ENCODE peak calls at places on chromosomes 16 and 17, in four cellular contexts. J is dorsolateral prefrontal cortex; O is Peyer's patch; S is CD4-positive, alpha-beta T cell. W is an unnamed sample.

GRCh38 chr16:30354423-30355143 is 525 bp downstream of the CD2BP2 start:
- DNase-seq in J (no peak), O (no peak), S (no peak), W (no peak)

GRCh38 chr17:44840936-44841335 is 6.7 kb upstream of the HIGD1B start:
- DNase-seq in J (no peak), O (no peak), S (no peak), W (no peak)

GRCh38 chr16:57358527-57359095 is at the start of gene CCL22:
- DNase-seq in J (peak), O (peak), S (no peak), W (no peak)

GRCh38 chr17:12958786-12959185 is 59.0 kb downstream of the ELAC2 start:
- DNase-seq in J (no peak), O (no peak), S (no peak), W (no peak)

GRCh38 chr17:61002316-61002736 is 324.7 kb downstream of the BCAS3 start:
- DNase-seq in J (no peak), O (no peak), S (no peak), W (no peak)

GRCh38 chr17:76260220-76260619 is 4.9 kb upstream of the UBALD2 start:
- DNase-seq in J (no peak), O (no peak), S (no peak), W (no peak)

GRCh38 chr17:8371786-8372185 is 4.7 kb downstream of the KRABD2 start:
- DNase-seq in J (no peak), O (no peak), S (no peak), W (no peak)

GRCh38 chr16:79848739-79849518 is 248.4 kb upstream of the MAF start:
- DNase-seq in J (no peak), O (no peak), S (no peak), W (no peak)

GRCh38 chr17:29071303-29071702 is 28.4 kb downstream of the PIPOX start:
- DNase-seq in J (no peak), O (no peak), S (no peak), W (no peak)

GRCh38 chr16:50578147-50578546 is 30.0 kb downstream of the NKD1 start:
- DNase-seq in J (no peak), O (no peak), S (no peak), W (no peak)

GRCh38 chr16:1580956-1581355 is 30.9 kb downstream of the IFT140 start:
- DNase-seq in J (no peak), O (no peak), S (no peak), W (no peak)

GRCh38 chr17:28384281-28385036 is 13.0 kb downstream of the SARM1 start:
- DNase-seq in J (no peak), O (peak), S (peak), W (peak)

GRCh38 chr17:78172284-78173024 is 4.1 kb downstream of the SYNGR2 start:
- DNase-seq in J (no peak), O (peak), S (no peak), W (no peak)

GRCh38 chr17:48586355-48586924 is 3.6 kb downstream of the HOXB3 start:
- DNase-seq in J (no peak), O (no peak), S (no peak), W (no peak)

GRCh38 chr16:14329727-14330363 is 258.7 kb downstream of the MRTFB start:
- DNase-seq in J (no peak), O (no peak), S (no peak), W (no peak)

GRCh38 chr17:42548070-42548837 is 4.5 kb upstream of the HSD17B1 start:
- DNase-seq in J (no peak), O (peak), S (peak), W (no peak)

GRCh38 chr17:69672924-69673323 is 258.4 kb downstream of the MAP2K6 start:
- DNase-seq in J (no peak), O (no peak), S (no peak), W (no peak)

GRCh38 chr16:30904114-30904780 is 7.8 kb downstream of the CTF1 start:
- DNase-seq in J (no peak), O (no peak), S (no peak), W (no peak)

GRCh38 chr17:66335797-66336196 is 33.4 kb downstream of the PRKCA start:
- DNase-seq in J (no peak), O (no peak), S (no peak), W (no peak)

GRCh38 chr17:45791935-45792334 is 7.8 kb downstream of the CRHR1 start:
- DNase-seq in J (no peak), O (no peak), S (no peak), W (no peak)

GRCh38 chr17:37239690-37240344 is 136.0 kb upstream of the C17orf78 start:
- DNase-seq in J (no peak), O (no peak), S (no peak), W (no peak)

GRCh38 chr16:11781773-11782172 is 15.3 kb downstream of the ZC3H7A start:
- DNase-seq in J (peak), O (no peak), S (no peak), W (no peak)

GRCh38 chr17:19769946-19770652 is 22.0 kb upstream of the ALDH3A1 start:
- DNase-seq in J (no peak), O (no peak), S (no peak), W (no peak)

GRCh38 chr16:53090591-53091507 is 36.1 kb downstream of the CHD9 start:
- DNase-seq in J (peak), O (peak), S (no peak), W (no peak)

GRCh38 chr17:7475764-7476422 is 3.5 kb downstream of the ZBTB4 start:
- DNase-seq in J (no peak), O (no peak), S (no peak), W (no peak)

GRCh38 chr17:45143101-45143670 is 5.1 kb upstream of the HEXIM1 start:
- DNase-seq in J (no peak), O (no peak), S (no peak), W (no peak)

DNA sequence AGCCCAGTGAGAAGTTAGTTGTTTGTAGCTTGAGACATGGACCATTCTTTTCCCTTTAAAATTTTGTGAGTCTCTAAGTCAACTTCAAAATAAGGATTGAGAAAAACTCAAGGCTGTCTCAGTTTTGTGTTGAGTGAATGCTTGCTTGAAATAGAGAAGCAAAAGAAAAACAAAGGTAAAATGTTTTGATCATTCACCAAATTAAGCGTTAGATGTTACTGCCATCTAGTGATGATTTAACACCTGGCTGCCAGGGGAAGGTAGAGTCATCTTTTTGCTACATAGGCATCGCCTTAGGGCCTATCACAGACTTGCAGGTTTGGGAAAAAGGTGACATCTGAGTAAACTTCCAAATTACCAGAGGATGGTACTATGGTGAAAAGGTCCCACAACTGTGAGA is 74.4 kb downstream of the PCTP start:
- DNase-seq in J (no peak), O (no peak), S (no peak), W (no peak)
- TF ChIP-seq CTCF in J (no peak), O (no peak), S (no peak), W (peak)

GRCh38 chr16:48035142-48035541 is 120.7 kb downstream of the ABCC12 start:
- DNase-seq in J (no peak), O (no peak), S (no peak), W (no peak)

GRCh38 chr16:48025359-48025758 is 130.4 kb downstream of the ABCC12 start:
- DNase-seq in J (no peak), O (no peak), S (no peak), W (no peak)

GRCh38 chr16:48024042-48024441 is 131.8 kb downstream of the ABCC12 start:
- DNase-seq in J (no peak), O (no peak), S (no peak), W (no peak)

GRCh38 chr16:48030926-48031325 is 124.9 kb downstream of the ABCC12 start:
- DNase-seq in J (no peak), O (no peak), S (no peak), W (no peak)

DNA sequence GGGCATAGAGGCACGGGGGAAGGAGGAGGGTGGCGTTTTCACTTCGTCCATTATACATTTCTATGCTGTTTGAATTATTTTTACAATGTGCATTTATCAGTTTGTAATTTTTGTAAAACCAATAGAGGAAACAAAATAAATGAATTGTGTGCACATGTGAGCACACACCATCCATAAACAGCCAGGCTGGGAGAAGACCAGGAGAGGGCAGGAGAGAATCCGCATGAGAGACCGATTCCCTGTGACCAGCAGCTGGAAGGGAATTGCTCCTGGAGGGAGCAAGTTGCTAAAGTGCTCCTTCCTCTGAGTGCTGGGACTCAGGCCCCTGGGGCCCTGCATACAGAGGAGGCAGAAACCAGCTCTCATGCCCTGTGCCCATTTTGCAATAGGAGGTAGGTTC is 126.0 kb downstream of the ABCC12 start:
- DNase-seq in J (no peak), O (no peak), S (no peak), W (no peak)
- TF ChIP-seq CTCF in J (no peak), O (no peak), S (no peak), W (no peak)

DNA sequence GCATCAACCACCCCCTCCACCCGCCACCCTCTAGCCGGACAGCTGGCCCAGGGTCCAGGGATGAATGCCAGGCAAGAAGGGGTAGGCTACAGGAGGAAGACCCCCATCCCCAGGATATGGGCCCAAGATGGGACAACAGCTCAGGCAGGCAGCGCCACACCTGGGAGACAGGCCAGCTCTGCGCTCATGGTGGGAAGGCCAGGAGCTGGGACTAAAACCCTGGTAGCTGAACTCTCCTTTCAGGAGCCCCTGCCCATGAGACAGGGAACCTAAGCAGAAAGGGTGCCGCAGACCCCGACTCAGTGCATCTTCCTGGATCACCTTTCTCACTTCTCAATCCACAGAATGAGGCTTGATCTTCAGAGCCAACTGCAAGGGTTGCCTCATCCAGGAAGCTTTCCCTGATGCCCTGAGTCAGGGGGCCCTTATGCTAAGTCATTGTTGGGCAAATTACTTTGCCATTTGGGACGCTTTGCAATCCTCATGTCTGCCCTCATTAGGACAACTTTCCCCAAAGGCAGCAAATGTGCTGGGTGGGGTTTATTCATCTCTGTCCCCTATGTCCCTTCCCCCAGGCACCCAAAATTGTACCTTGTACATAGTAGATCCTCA is 9.0 kb downstream of the ZDHHC1 start:
- DNase-seq in J (no peak), O (no peak), S (no peak), W (no peak)
- TF ChIP-seq CTCF in J (no peak), O (no peak), S (no peak), W (no peak)

GRCh38 chr17:58995247-58995940 is 111.3 kb downstream of the TRIM37 start:
- DNase-seq in J (no peak), O (no peak), S (no peak), W (no peak)

GRCh38 chr17:58998871-58999270 is 107.8 kb downstream of the TRIM37 start:
- DNase-seq in J (no peak), O (no peak), S (no peak), W (no peak)

GRCh38 chr17:59000022-59000421 is 106.7 kb downstream of the TRIM37 start:
- DNase-seq in J (no peak), O (no peak), S (no peak), W (no peak)

GRCh38 chr17:58996968-58997367 is 109.7 kb downstream of the TRIM37 start:
- DNase-seq in J (no peak), O (no peak), S (no peak), W (no peak)

DNA sequence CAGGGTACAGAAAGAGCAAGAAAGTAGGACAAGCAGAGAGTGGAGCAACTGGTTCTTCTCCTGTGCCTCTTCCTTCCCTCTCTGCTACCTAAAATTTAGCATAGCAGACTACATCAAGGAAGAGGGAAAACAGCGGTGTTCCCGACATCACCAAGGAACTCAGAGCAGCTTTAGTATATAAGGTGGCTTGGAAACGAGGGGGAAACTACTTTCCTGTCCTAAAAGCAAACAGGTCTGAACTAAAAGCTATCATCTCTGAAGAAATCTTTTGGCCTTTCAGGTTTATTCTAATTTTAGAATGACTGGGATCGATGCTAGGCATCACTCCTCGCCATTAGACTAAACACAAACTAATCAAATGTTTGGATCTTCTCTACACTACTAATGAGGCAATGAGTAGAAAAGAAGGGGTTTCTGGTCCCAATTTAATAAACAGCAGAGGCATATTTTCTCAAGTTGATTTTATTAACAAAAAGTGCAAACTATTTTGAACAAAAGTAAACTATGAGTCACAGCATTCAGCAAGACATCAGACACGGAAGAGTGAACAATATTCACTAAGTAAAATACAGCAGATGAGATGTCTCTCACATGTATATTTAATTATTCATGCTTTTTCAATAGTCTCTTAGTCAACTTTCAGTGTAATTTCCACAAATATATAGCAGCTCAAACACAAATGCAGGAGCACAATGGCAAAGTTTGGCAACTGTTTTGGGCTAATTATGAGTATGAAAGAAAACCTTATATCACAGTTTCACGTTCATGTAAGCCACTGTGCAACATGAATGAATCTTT is 108.7 kb downstream of the TRIM37 start:
- DNase-seq in J (no peak), O (no peak), S (no peak), W (no peak)
- TF ChIP-seq CTCF in J (no peak), O (no peak), S (no peak), W (no peak)

GRCh38 chr16:81723098-81723723 is 55.9 kb upstream of the PLCG2 start:
- DNase-seq in J (no peak), O (no peak), S (peak), W (peak)
- TF ChIP-seq CTCF in J (peak), O (peak), S (peak), W (peak)

DNA sequence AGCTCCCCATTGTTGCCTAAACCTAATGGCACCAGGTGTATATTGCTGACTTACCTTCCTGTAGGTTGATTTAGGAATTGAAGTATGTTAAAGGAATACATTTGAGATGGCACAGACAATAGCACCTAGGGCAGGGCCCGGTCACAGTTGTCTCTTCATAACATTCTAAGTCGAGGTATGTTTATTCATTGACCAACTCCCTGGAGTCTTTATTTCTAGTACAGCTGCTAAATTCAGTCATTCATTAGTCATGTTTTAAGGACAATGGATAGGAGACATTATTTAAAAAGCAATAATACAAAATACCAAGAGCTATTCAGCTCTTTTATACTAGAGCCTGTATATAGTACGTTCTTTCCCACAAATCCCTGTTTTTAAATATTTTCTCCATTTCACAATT is 369.5 kb upstream of the HSBP1 start:
- DNase-seq in J (no peak), O (no peak), S (no peak), W (no peak)
- TF ChIP-seq CTCF in J (no peak), O (no peak), S (no peak), W (no peak)

DNA sequence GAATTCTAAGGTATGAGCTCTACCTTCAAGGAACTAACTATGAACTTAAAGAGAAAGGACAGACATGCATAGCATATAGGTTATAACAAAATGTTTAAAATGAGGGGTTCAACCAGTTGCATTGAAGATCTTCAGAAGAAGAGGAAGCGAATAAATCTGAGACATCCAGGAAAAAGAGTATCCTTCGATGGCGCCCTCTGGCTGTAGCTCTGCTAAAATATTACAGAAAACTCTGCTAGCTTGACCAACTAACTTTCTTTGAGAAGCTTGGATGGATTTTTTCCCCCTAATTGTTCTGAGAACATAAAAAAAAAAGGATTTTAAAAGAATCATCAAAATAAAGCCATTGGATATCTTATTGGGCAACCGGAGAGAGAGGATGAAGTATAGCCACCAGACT is 659.9 kb upstream of the SOX9 start:
- DNase-seq in J (peak), O (no peak), S (no peak), W (no peak)
- TF ChIP-seq CTCF in J (peak), O (no peak), S (no peak), W (peak)

W was measured in Caco-2.